ENCODE peak calls at places on chromosomes 13 and 19, in seven cellular contexts. D is aorta, A is tibial nerve, B is GM06990, C is left ventricle myocardium inferior, M is uterus, O is NT2/D1. J is an unnamed sample.

GRCh38 chr19:38664503-38665211 is 17.2 kb downstream of the ACTN4 start:
- DNase-seq in D (no peak), A (no peak), B (no peak), C (no peak), M (no peak), O (no peak), J (no peak)

GRCh38 chr13:50320297-50320862 is 305.1 kb downstream of the KCNRG start:
- DNase-seq in D (no peak), A (no peak), B (no peak), C (no peak), M (no peak), O (no peak), J (no peak)

GRCh38 chr19:18807861-18808331 is 16.8 kb upstream of the COMP start:
- DNase-seq in D (peak), A (peak), B (no peak), C (peak), M (peak), O (no peak), J (no peak)

GRCh38 chr13:28557725-28558124 is 62.8 kb upstream of the FLT1 start:
- DNase-seq in D (no peak), A (no peak), B (no peak), C (no peak), M (no peak), O (no peak), J (no peak)

GRCh38 chr13:50995870-50996269 is 86.3 kb downstream of the RNASEH2B start:
- DNase-seq in D (no peak), A (no peak), B (no peak), C (no peak), M (no peak), O (no peak), J (no peak)

GRCh38 chr19:38932425-38933179 is 1.9 kb downstream of the MRPS12 start:
- DNase-seq in D (no peak), A (no peak), B (no peak), C (no peak), M (no peak), O (peak), J (no peak)

GRCh38 chr19:41701401-41702075 is 6.9 kb upstream of the CEACAM5 start:
- DNase-seq in D (no peak), A (no peak), B (no peak), C (no peak), M (no peak), O (no peak), J (no peak)

GRCh38 chr19:18764591-18765051 is 26.5 kb downstream of the COMP start:
- DNase-seq in D (no peak), A (no peak), B (no peak), C (no peak), M (no peak), O (no peak), J (no peak)

GRCh38 chr19:42178791-42179500 is 38.5 kb downstream of the DEDD2 start:
- DNase-seq in D (no peak), A (no peak), B (no peak), C (no peak), M (no peak), O (peak), J (peak)

GRCh38 chr13:77034883-77035282 is 7.9 kb upstream of the FBXL3 start:
- DNase-seq in D (no peak), A (no peak), B (no peak), C (no peak), M (no peak), O (no peak), J (no peak)

GRCh38 chr19:9966024-9966423 is 29.7 kb upstream of the OLFM2 start:
- DNase-seq in D (no peak), A (no peak), B (no peak), C (no peak), M (no peak), O (no peak), J (no peak)

GRCh38 chr19:49264258-49264657 is 60.7 kb downstream of the SLC6A16 start:
- DNase-seq in D (no peak), A (no peak), B (peak), C (no peak), M (no peak), O (no peak), J (no peak)

GRCh38 chr19:2332341-2333026 is 4.0 kb downstream of the SPPL2B start:
- DNase-seq in D (no peak), A (no peak), B (peak), C (peak), M (no peak), O (no peak), J (no peak)

GRCh38 chr19:3725640-3726310 is 17.6 kb downstream of the TJP3 start:
- DNase-seq in D (no peak), A (no peak), B (no peak), C (no peak), M (no peak), O (no peak), J (no peak)

GRCh38 chr19:44718441-44719261 is 19.7 kb downstream of the CEACAM16 start:
- DNase-seq in D (peak), A (peak), B (no peak), C (peak), M (peak), O (peak), J (peak)

GRCh38 chr19:56083668-56084067 is 37.4 kb downstream of the ZNF787 start:
- DNase-seq in D (no peak), A (no peak), B (no peak), C (no peak), M (no peak), O (no peak), J (no peak)

GRCh38 chr19:38656171-38656981 is 8.9 kb downstream of the ACTN4 start:
- DNase-seq in D (no peak), A (peak), B (no peak), C (no peak), M (no peak), O (no peak), J (no peak)

GRCh38 chr19:43809762-43810696 is 7.8 kb upstream of the LYPD5 start:
- DNase-seq in D (no peak), A (no peak), B (peak), C (no peak), M (no peak), O (no peak), J (peak)

GRCh38 chr13:45432737-45433380 is 14.7 kb upstream of the SLC25A30 start:
- DNase-seq in D (no peak), A (no peak), B (no peak), C (no peak), M (no peak), O (no peak), J (no peak)

GRCh38 chr13:45436953-45437352 is 18.8 kb upstream of the SLC25A30 start:
- DNase-seq in D (no peak), A (no peak), B (no peak), C (no peak), M (no peak), O (no peak), J (no peak)

GRCh38 chr13:45436332-45436731 is 18.2 kb upstream of the SLC25A30 start:
- DNase-seq in D (no peak), A (no peak), B (no peak), C (no peak), M (no peak), O (no peak), J (no peak)

GRCh38 chr13:45434556-45435371 is 16.6 kb upstream of the SLC25A30 start:
- DNase-seq in D (no peak), A (no peak), B (no peak), C (no peak), M (no peak), O (no peak), J (no peak)

DNA sequence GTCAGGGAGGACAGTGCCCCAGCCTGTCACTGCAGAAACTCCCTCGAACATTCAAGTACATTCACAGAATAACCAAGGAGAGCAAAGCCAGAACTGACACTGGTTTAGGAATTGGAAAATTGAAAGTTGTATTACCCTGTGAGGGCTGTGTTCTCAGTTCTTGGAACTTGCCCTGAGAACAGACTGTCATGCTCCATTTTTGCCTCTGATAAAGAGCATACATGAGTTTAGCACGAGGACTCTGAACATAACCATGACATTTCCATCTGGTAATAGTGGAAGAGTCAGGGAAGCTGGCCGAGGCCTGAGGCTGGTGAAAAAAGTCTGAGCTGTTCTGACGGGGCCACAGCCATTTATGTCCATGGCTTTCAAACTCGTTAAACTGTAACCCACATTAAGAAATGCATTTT is 15.2 kb upstream of the SLC25A30 start:
- DNase-seq in D (no peak), A (no peak), B (no peak), C (no peak), M (no peak), O (no peak), J (no peak)
- H3K4me3 ChIP-seq in D (no peak), A (no peak), B (no peak), C (no peak), M (no peak), O (no peak), J (no peak)

GRCh38 chr19:46731584-46731983 is 14.3 kb upstream of the FKRP start:
- DNase-seq in D (peak), A (no peak), B (no peak), C (no peak), M (no peak), O (no peak), J (no peak)

GRCh38 chr19:46733693-46734240 is 12.1 kb upstream of the FKRP start:
- DNase-seq in D (no peak), A (no peak), B (no peak), C (no peak), M (no peak), O (no peak), J (no peak)

GRCh38 chr19:46731007-46731501 is 14.1 kb upstream of the PRKD2 start:
- DNase-seq in D (peak), A (no peak), B (no peak), C (no peak), M (no peak), O (no peak), J (no peak)

GRCh38 chr19:46732966-46733692 is 12.7 kb upstream of the FKRP start:
- DNase-seq in D (peak), A (no peak), B (no peak), C (no peak), M (no peak), O (no peak), J (no peak)

GRCh38 chr19:46732172-46732938 is 13.5 kb upstream of the FKRP start:
- DNase-seq in D (no peak), A (no peak), B (no peak), C (no peak), M (no peak), O (no peak), J (no peak)
- H3K4me3 ChIP-seq in D (no peak), A (no peak), B (no peak), C (no peak), M (no peak), O (no peak), J (no peak)

GRCh38 chr19:13986348-13986904 is 19.7 kb downstream of the RFX1 start:
- DNase-seq in D (peak), A (peak), B (peak), C (peak), M (peak), O (peak), J (no peak)
- H3K4me3 ChIP-seq in D (no peak), A (no peak), B (peak), C (peak), M (no peak), O (peak), J (no peak)

GRCh38 chr13:100533588-100534041 is 55.0 kb downstream of the GGACT start:
- DNase-seq in D (no peak), A (no peak), B (no peak), C (no peak), M (no peak), O (no peak), J (no peak)
- H3K4me3 ChIP-seq in D (no peak), A (no peak), B (no peak), C (no peak), M (no peak), O (no peak), J (no peak)

GRCh38 chr13:105073041-105073440 is 1462.4 kb downstream of the EFNB2 start:
- DNase-seq in D (no peak), A (no peak), B (no peak), C (no peak), M (no peak), O (no peak), J (no peak)

GRCh38 chr13:105070452-105070851 is 1465.0 kb downstream of the EFNB2 start:
- DNase-seq in D (no peak), A (no peak), B (no peak), C (no peak), M (no peak), O (no peak), J (no peak)

GRCh38 chr13:105069106-105069505 is 1466.4 kb downstream of the EFNB2 start:
- DNase-seq in D (no peak), A (no peak), B (no peak), C (no peak), M (no peak), O (no peak), J (no peak)

GRCh38 chr13:105074756-105075155 is 1460.7 kb downstream of the EFNB2 start:
- DNase-seq in D (no peak), A (no peak), B (no peak), C (no peak), M (no peak), O (no peak), J (no peak)
- H3K4me3 ChIP-seq in D (no peak), A (no peak), B (no peak), C (no peak), M (no peak), O (no peak), J (no peak)

GRCh38 chr19:53055117-53055516 is 10.6 kb downstream of the ERVV-2 start:
- DNase-seq in D (no peak), A (no peak), B (no peak), C (no peak), M (no peak), O (no peak), J (no peak)

GRCh38 chr19:53057904-53058579 is 13.5 kb downstream of the ERVV-2 start:
- DNase-seq in D (no peak), A (no peak), B (no peak), C (peak), M (no peak), O (peak), J (no peak)
- H3K4me3 ChIP-seq in D (no peak), A (no peak), B (no peak), C (peak), M (no peak), O (peak), J (no peak)

GRCh38 chr13:40514797-40515196 is 151.6 kb downstream of the FOXO1 start:
- DNase-seq in D (no peak), A (no peak), B (no peak), C (no peak), M (no peak), O (no peak), J (no peak)
- H3K4me3 ChIP-seq in D (no peak), A (no peak), B (no peak), C (no peak), M (no peak), O (no peak), J (no peak)